ENCODE peak calls at places on chromosome 12, in eight cellular contexts. A is IMR-90, M is heart left ventricle, W is tibial nerve, H is ovary, V is adrenal gland, L is GM12878, Y is prostate gland. C is an unnamed sample.

GRCh38 chr12:73421832-73422231 is 1115.8 kb upstream of the ATXN7L3B start:
- DNase-seq in A (no peak), Y (no peak), V (no peak), W (no peak), M (no peak), H (no peak), L (no peak), C (peak)

GRCh38 chr12:68559984-68560822 is 50.5 kb upstream of the RAP1B start:
- DNase-seq in H (no peak), M (peak), Y (no peak), A (peak), V (no peak), L (no peak), W (no peak), C (no peak)

GRCh38 chr12:56206373-56207166 is 15.2 kb downstream of the RNF41 start:
- DNase-seq in V (peak), L (no peak), H (peak), M (peak), Y (peak), W (peak), A (peak), C (no peak)

GRCh38 chr12:93591137-93591868 is 18.8 kb downstream of the SOCS2 start:
- DNase-seq in V (peak), L (no peak), Y (peak), M (peak), H (peak), W (peak), A (peak), C (peak)

GRCh38 chr12:54394281-54394719 is 9.8 kb upstream of the ZNF385A start:
- DNase-seq in Y (peak), V (peak), M (no peak), W (no peak), H (no peak), A (peak), L (no peak), C (no peak)

GRCh38 chr12:50662121-50662480 is 101.8 kb upstream of the ATF1 start:
- DNase-seq in L (no peak), M (no peak), A (no peak), V (no peak), Y (no peak), H (no peak), W (no peak), C (no peak)

GRCh38 chr12:50088577-50089335 is 3.6 kb downstream of the SMARCD1 start:
- DNase-seq in Y (peak), V (peak), A (peak), L (peak), W (no peak), H (no peak), M (no peak), C (peak)

GRCh38 chr12:130031571-130032189 is 127.9 kb upstream of the TMEM132D start:
- DNase-seq in L (no peak), H (peak), V (peak), A (no peak), Y (no peak), W (no peak), M (no peak), C (peak)

GRCh38 chr12:131380961-131381705 is 329.8 kb upstream of the SFSWAP start:
- DNase-seq in H (no peak), L (no peak), A (no peak), W (no peak), V (no peak), M (no peak), Y (no peak), C (no peak)

GRCh38 chr12:63419119-63419518 is 249.2 kb downstream of the DPY19L2 start:
- DNase-seq in Y (no peak), L (no peak), H (no peak), A (no peak), V (no peak), W (no peak), M (no peak), C (no peak)

GRCh38 chr12:89250213-89250612 is 102.1 kb downstream of the DUSP6 start:
- DNase-seq in W (no peak), V (no peak), M (no peak), L (no peak), A (no peak), Y (no peak), H (no peak), C (no peak)

GRCh38 chr12:83089575-83089974 is 402.9 kb downstream of the TMTC2 start:
- DNase-seq in M (no peak), Y (no peak), H (no peak), V (no peak), L (no peak), W (no peak), A (no peak), C (no peak)
- TF ChIP-seq POLR2A in M (no peak), Y (no peak), H (no peak), V (no peak), L (no peak), W (no peak), A (no peak), C (no peak)

GRCh38 chr12:4280351-4281163 is 7.0 kb downstream of the CCND2 start:
- DNase-seq in V (peak), A (no peak), H (peak), M (peak), W (peak), Y (no peak), L (no peak), C (no peak)
- TF ChIP-seq POLR2A in V (no peak), A (no peak), H (no peak), M (no peak), W (no peak), Y (no peak), L (peak), C (no peak)

DNA sequence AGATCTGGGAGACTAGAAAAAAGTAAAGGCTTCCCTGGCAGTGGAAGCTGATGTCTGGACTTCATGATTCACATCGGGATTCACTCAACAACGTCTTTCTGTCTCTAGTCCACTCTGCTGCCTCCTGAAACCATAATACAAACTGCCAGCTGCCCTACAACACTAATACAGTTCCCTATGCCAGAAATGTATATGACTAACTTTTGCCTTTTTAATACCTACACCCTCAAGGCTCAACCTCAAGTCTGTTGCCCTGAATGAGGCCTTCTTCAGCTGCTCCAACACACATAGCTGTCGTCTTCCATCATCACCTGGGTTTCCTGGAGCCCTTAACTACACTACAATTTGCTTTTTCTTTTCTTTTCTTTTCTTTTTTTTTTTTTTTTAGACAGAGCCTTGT is 182.7 kb upstream of the BCL2L14 start:
- DNase-seq in M (no peak), A (no peak), W (no peak), L (no peak), Y (no peak), H (no peak), V (no peak), C (no peak)
- TF ChIP-seq POLR2A in M (no peak), A (no peak), W (no peak), L (no peak), Y (no peak), H (no peak), V (no peak), C (no peak)

GRCh38 chr12:109377139-109377685 is 29.5 kb downstream of the MYO1H start:
- DNase-seq in A (no peak), L (no peak), H (no peak), W (no peak), V (no peak), M (no peak), Y (no peak), C (no peak)
- TF ChIP-seq POLR2A in A (no peak), L (no peak), H (no peak), W (no peak), V (no peak), M (no peak), Y (no peak), C (no peak)

DNA sequence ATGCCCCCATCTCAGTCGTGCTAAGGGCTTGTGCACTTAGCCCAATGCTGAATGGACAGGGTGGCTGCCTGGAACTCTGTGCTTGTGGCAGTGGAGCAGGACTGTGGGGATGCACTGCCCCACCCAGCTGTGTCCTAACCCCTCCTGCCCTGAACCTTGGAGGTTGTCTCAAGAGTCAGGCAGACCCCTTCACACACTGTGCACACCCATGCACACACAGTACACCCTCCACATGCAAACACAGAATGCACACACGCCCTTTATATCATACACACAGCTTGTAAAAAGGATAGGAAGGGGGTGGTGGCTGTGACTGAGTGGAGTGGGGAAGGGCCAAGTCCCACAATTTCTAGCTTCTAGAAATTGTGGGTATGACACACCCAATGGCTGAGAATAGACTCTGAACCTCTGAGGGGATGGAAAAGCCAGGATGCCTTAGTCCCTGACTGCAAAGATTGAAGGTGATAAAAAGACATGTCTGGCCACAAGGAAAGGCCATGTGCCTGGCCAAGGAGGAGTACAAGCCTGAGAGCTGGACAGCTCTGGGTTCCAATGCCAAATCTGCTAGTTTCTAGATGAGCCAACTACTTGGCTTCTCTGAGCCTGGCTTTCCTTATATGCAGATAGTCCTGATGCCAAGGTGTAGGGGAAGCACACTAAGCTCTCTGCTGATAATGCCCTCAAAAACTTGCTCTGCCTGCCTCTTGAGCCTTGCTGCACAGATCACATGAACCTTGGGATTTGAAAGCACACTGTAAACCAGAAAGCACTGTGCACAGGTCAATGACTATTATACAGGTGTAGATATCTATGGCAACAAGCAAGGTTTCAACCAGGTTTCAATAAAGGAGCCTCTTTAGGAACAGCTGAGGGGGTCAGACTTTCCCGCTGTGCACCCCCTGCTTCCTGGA is 8.4 kb downstream of the KRT8 start:
- DNase-seq in Y (no peak), A (no peak), H (no peak), L (no peak), M (no peak), W (no peak), V (no peak), C (no peak)
- TF ChIP-seq POLR2A in Y (no peak), A (no peak), H (no peak), L (no peak), M (no peak), W (no peak), V (no peak), C (no peak)

GRCh38 chr12:124107299-124107698 is 134.3 kb downstream of the ZNF664 start:
- DNase-seq in H (no peak), M (no peak), L (no peak), Y (no peak), V (no peak), W (no peak), A (no peak), C (no peak)
- TF ChIP-seq POLR2A in H (no peak), M (no peak), L (no peak), Y (no peak), V (no peak), W (no peak), A (no peak), C (no peak)

GRCh38 chr12:57462307-57463253 is 3.0 kb downstream of the GLI1 start:
- DNase-seq in L (peak), W (peak), A (peak), V (peak), Y (peak), M (peak), H (peak), C (peak)
- TF ChIP-seq POLR2A in L (peak), W (peak), A (no peak), V (peak), Y (peak), M (no peak), H (peak), C (no peak)

GRCh38 chr12:64669270-64669842 is 59.1 kb downstream of the RASSF3 start:
- DNase-seq in H (peak), W (no peak), V (peak), M (peak), A (peak), L (peak), Y (no peak), C (no peak)
- TF ChIP-seq POLR2A in H (no peak), W (no peak), V (no peak), M (no peak), A (no peak), L (peak), Y (no peak), C (no peak)

GRCh38 chr12:1804545-1805332 is 15.6 kb upstream of the LRTM2 start:
- DNase-seq in A (peak), M (peak), H (peak), L (peak), W (peak), V (peak), Y (peak), C (peak)
- TF ChIP-seq POLR2A in A (no peak), M (no peak), H (no peak), L (peak), W (no peak), V (no peak), Y (no peak), C (no peak)

DNA sequence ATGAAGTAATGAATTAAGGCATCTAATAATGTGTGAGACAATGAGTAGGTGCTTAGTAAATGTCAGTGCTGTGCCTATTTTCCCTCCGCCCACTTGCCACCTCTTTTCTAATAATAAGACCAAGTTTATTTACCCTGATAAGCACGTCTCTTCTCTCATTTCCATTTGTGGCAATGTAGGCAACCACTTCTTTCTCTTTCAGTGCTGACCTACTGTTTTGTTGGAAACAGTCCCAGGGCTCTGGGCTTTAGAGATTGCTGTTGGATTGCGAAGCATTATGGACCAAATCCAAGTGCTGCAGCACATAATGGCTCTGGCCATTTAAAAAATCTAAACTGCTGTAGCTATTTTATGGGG is 141.3 kb upstream of the PLEKHG7 start:
- DNase-seq in H (no peak), V (peak), A (peak), Y (no peak), M (peak), W (peak), L (no peak), C (no peak)
- TF ChIP-seq POLR2A in H (no peak), V (no peak), A (no peak), Y (no peak), M (no peak), W (peak), L (no peak), C (no peak)